ENCODE peak calls at places on chromosome 6, in seven cellular contexts. R is fibroblast of gingiva; X is activated CD4-positive, CD25-positive, alpha-beta regulatory T cell treated with anti-CD3 and anti-CD28 coated beads, Interleukin-2, amount 50 U/mL, for 16 hours; D is CD8-positive, alpha-beta memory T cell; I is effector CD8-positive, alpha-beta T cell; F is HTR-8/SVneo; K is stimulated activated CD4-positive, alpha-beta T cell treated with anti-CD3 and anti-CD28 coated beads, Interleukin-4, amount 100 ng/mL, for 1 hour. A is an unnamed sample.
A peak's percentile ranks its signal among the peaks of the same experiment; 100 is the strongest.

GRCh38 chr6:165692106-165692653 is 29.1 kb upstream of the PDE10A start:
- DNase-seq in R (no peak), X (no peak), D (no peak), I (no peak), F (no peak), K (no peak), A (no peak)

GRCh38 chr6:90940812-90941481 is 354.1 kb upstream of the MAP3K7 start:
- DNase-seq in R (peak; percentile 2), X (no peak), D (peak; percentile 40), I (no peak), F (no peak), K (no peak), A (peak; percentile 87)

GRCh38 chr6:81531869-81532561 is 220.5 kb downstream of the TENT5A start:
- DNase-seq in R (no peak), X (no peak), D (no peak), I (no peak), F (no peak), K (no peak), A (no peak)

GRCh38 chr6:144468709-144469108 is 183.6 kb downstream of the UTRN start:
- DNase-seq in R (no peak), X (no peak), D (peak; percentile 10), I (no peak), F (no peak), K (peak; percentile 20), A (no peak)

GRCh38 chr6:157428418-157429202 is 47.6 kb downstream of the ZDHHC14 start:
- DNase-seq in R (no peak), X (no peak), D (no peak), I (no peak), F (peak; percentile 18), K (peak; percentile 70), A (no peak)

GRCh38 chr6:125063307-125063706 is 90.3 kb upstream of the TPD52L1 start:
- DNase-seq in R (no peak), X (no peak), D (no peak), I (no peak), F (no peak), K (no peak), A (no peak)

GRCh38 chr6:82687855-82688254 is 324.2 kb downstream of the TPBG start:
- DNase-seq in R (no peak), X (no peak), D (no peak), I (no peak), F (no peak), K (no peak), A (no peak)

GRCh38 chr6:85126448-85127178 is 323.3 kb upstream of the NT5E start:
- DNase-seq in R (peak; percentile 66), X (no peak), D (no peak), I (no peak), F (peak; percentile 59), K (no peak), A (peak; percentile 68)

GRCh38 chr6:28480253-28480932 is 35.2 kb downstream of the GPX6 start:
- DNase-seq in R (no peak), X (no peak), D (no peak), I (no peak), F (no peak), K (no peak), A (no peak)

GRCh38 chr6:85464722-85465150 is 14.9 kb downstream of the NT5E start:
- DNase-seq in R (peak; percentile 64), X (no peak), D (no peak), I (no peak), F (peak; percentile 61), K (no peak), A (peak; percentile 57)

GRCh38 chr6:18308070-18308735 is 43.9 kb upstream of the DEK start:
- DNase-seq in R (peak; percentile 90), X (no peak), D (no peak), I (no peak), F (no peak), K (no peak), A (no peak)